ENCODE peak calls at places on chromosome 12, in four cellular contexts. C is DND-41, B is hepatocyte, P is ovary. M is an unnamed sample. For H3K9me3 and H3K4me1, the result is how much of the 10 kb centered on the place peaks cover.

GRCh38 chr12:27015730-27016076 is 1.5 kb upstream of the TM7SF3 start:
- DNase-seq in C (no peak), B (peak), P (no peak), M (no peak)

GRCh38 chr12:87074801-87075200 is 818.6 kb upstream of the MGAT4C start:
- DNase-seq in C (no peak), B (no peak), P (no peak), M (no peak)

GRCh38 chr12:65628061-65628460 is 196.2 kb upstream of the HMGA2 start:
- DNase-seq in C (no peak), B (no peak), P (no peak), M (no peak)

GRCh38 chr12:41552507-41553047 is 364.5 kb downstream of the PDZRN4 start:
- DNase-seq in C (no peak), B (no peak), P (no peak), M (no peak)

GRCh38 chr12:53219956-53220856 is 11.8 kb downstream of the RARG start:
- DNase-seq in C (peak), B (peak), P (peak), M (peak)

GRCh38 chr12:76863811-76864210 is 15.0 kb downstream of the CSRP2 start:
- DNase-seq in C (no peak), B (no peak), P (no peak), M (no peak)

GRCh38 chr12:53340398-53340797 is 4.2 kb upstream of the SP7 start:
- DNase-seq in C (no peak), B (no peak), P (no peak), M (no peak)

GRCh38 chr12:82801951-82802610 is 115.4 kb downstream of the TMTC2 start:
- DNase-seq in C (no peak), B (no peak), P (no peak), M (no peak)

GRCh38 chr12:69354561-69355187 is 4.9 kb upstream of the YEATS4 start:
- DNase-seq in C (no peak), B (no peak), P (no peak), M (no peak)

GRCh38 chr12:42705863-42706262 is 116.3 kb upstream of the PRICKLE1 start:
- DNase-seq in C (no peak), B (peak), P (peak), M (no peak)

GRCh38 chr12:129080413-129080812 is 227.1 kb downstream of the GLT1D1 start:
- DNase-seq in C (no peak), B (no peak), P (no peak), M (no peak)

GRCh38 chr12:125015680-125016310 is 22.4 kb downstream of the BRI3BP start:
- DNase-seq in C (no peak), B (no peak), P (no peak), M (no peak)

GRCh38 chr12:237026-237815 is 23.3 kb upstream of the SLC6A12 start:
- DNase-seq in C (no peak), B (peak), P (no peak), M (no peak)

GRCh38 chr12:109881752-109882151 is 1.4 kb upstream of the GLTP start:
- DNase-seq in C (no peak), B (no peak), P (no peak), M (no peak)

GRCh38 chr12:124422142-124422569 is 127.3 kb downstream of the RFLNA start:
- DNase-seq in C (no peak), B (peak), P (peak), M (no peak)

GRCh38 chr12:12757121-12757520 is 28.3 kb upstream of the APOLD1 start:
- DNase-seq in C (peak), B (no peak), P (no peak), M (no peak)

GRCh38 chr12:131785763-131786330 is 42.3 kb upstream of the MMP17 start:
- DNase-seq in C (no peak), B (no peak), P (no peak), M (no peak)

GRCh38 chr12:94762259-94762942 is 112.0 kb upstream of the TMCC3 start:
- DNase-seq in C (no peak), B (no peak), P (no peak), M (no peak)

GRCh38 chr12:121858662-121859572 is at the start of gene HPD:
- DNase-seq in C (no peak), B (peak), P (peak), M (no peak)

GRCh38 chr12:66693901-66694513 is 15.1 kb upstream of the GRIP1 start:
- DNase-seq in C (peak), B (peak), P (no peak), M (peak)

GRCh38 chr12:2212537-2212936 is 159.8 kb downstream of the CACNA1C start:
- DNase-seq in C (no peak), B (no peak), P (no peak), M (no peak)

GRCh38 chr12:121005346-121005815 is 10.9 kb downstream of the C12orf43 start:
- DNase-seq in C (peak), B (peak), P (no peak), M (peak)

GRCh38 chr12:16352481-16352880 is 5.0 kb downstream of the MGST1 start:
- DNase-seq in C (no peak), B (no peak), P (no peak), M (no peak)

GRCh38 chr12:125983784-125984510 is 918.7 kb downstream of the AACS start:
- DNase-seq in C (no peak), B (peak), P (no peak), M (no peak)

GRCh38 chr12:27303139-27304111 is 29.2 kb upstream of the BMAL2 start:
- DNase-seq in C (no peak), B (no peak), P (no peak), M (no peak)

GRCh38 chr12:58888131-58888783 is 32.0 kb downstream of the LRIG3 start:
- DNase-seq in C (no peak), B (peak), P (no peak), M (no peak)

GRCh38 chr12:67889935-67890334 is 99.3 kb upstream of the IFNG-AS1 start:
- DNase-seq in C (no peak), B (peak), P (no peak), M (no peak)

GRCh38 chr12:113333877-113334785 is 778 bp downstream of the SLC8B1 start:
- DNase-seq in C (peak), B (no peak), P (no peak), M (peak)

GRCh38 chr12:111330800-111331752 is 37.8 kb downstream of the PHETA1 start:
- DNase-seq in C (peak), B (peak), P (no peak), M (no peak)

DNA sequence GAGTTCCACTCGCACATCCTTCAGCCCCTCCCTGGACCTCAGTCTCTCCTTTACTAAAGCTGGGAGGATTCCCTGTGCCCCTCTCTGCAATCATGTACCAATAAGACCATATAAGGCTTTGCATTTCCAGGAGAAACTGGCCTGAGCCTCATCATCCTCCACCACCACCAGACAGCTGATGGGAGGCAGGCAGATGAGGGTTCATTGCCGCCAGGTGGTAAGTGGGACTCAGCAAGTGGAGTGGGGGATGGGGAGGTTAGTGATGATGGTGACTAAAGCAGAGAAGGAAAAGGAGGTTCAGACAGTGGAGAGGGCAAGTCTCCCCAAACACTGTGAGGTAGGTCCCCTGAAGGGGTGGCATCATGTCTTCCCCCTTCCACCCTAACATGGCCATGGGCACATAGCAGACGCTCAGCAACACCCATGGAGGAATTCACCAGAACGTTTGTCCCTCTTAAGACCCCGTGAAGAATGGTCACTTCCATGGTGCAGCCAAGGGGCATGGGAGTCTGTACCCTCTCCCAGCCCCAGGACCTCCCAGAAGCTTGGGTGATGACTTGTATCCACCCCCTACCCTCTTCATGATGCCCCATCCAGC is 4.5 kb upstream of the TNFRSF1A start:
- DNase-seq in C (no peak), B (no peak), P (no peak), M (no peak)
- H3K9me3 ChIP-seq in C (under half), B (under half), P (under half), M (under half)

DNA sequence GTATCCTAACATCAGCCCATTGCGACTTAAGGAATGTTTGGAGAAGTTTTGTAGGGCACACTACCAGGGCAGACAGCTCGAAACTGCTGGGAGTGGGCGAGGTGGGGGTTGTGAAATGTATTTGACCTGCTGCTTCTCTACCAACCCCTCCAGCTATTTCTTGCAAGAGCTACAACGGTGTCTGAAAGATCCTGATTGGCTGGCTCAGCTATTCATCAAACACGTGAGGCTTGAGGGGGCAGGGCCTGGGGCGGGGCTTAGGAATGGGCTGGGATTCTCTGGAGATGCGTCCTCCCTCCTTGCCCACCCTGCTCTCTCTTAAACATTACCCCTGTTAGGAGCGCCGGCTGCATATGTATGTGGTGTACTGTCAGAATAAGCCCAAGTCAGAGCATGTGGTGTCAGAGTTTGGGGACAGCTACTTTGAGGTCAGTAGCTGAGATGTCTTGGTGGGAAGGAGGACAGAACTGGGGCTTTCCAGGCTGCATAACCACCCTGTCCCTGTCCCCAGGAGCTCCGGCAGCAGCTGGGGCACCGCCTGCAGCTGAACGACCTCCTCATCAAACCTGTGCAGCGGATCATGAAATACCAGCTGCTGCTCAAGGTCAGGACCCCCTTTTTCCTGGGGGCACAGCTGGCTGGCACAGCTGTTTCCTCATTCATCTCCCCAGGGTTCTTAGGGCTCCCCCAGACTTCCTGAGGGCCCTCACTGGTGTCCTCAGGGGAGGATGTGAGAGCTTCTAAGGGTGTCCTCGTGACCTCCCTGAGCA is 3.1 kb downstream of the ARHGEF25 start:
- DNase-seq in C (peak), B (no peak), P (no peak), M (no peak)
- H3K4me3 ChIP-seq in C (no peak), B (no peak), P (no peak), M (no peak)

DNA sequence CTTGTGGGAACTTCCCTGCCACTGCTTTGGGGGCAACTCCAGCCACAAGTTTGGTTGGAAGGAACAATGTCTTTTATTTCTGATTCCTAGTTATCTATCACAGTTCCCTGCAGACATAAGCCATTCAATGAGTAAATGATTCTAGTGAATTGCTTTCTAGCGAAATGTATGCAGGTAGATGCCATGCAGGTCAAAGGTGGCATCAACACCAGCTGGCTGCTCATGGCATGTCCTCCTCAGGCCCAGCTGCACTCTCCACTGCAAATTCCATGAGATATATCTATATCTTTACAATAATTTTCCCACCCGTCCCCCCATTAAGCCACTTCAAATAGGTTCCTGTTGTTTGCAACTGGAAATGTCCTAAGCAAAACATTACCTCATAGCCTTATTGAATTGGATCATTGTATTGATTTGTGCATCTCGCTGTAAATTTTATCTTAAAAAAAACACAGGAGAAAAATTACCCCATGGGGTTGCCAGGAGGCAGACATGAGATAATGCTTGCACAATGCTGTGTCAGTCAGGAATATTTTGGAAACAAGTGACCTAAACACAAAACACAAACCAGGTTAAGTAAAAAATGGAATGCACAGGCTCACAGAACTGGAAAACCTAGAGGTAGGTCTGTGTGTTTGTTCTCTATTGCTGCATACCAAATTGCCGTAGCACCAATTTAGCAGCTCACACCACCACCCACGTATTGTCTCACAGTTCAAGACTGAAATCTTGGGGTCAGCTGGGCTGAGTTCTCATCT is 32.8 kb upstream of the TXNRD1 start:
- DNase-seq in C (no peak), B (no peak), P (no peak), M (no peak)
- H3K4me1 ChIP-seq in C (under half), B (under half), P (under half), M (under half)

GRCh38 chr12:130683080-130683479 is 33.0 kb downstream of the RIMBP2 start:
- DNase-seq in C (no peak), B (no peak), P (no peak), M (no peak)
- H3K9me3 ChIP-seq in C (under half), B (under half), P (under half), M (under half)

GRCh38 chr12:103495158-103495782 is 498 bp downstream of the C12orf42 start:
- DNase-seq in C (peak), B (peak), P (no peak), M (peak)
- H3K4me3 ChIP-seq in C (peak), B (peak), P (no peak), M (no peak)

M was measured in CD4-positive, alpha-beta memory T cell.